ENCODE peak calls at places on chromosomes 12 and 14, in nine cellular contexts. V is Peyer's patch, I is body of pancreas, N is endothelial cell of umbilical vein, J is ovary, R is stomach, Y is A549, L is lower leg skin, C is breast epithelium. S is an unnamed sample.

GRCh38 chr12:88247241-88247643 is 105.1 kb downstream of the TMTC3 start:
- DNase-seq in V (no peak), I (no peak), N (peak), J (no peak), R (no peak), Y (peak), L (no peak), C (no peak), S (no peak)

GRCh38 chr12:69502342-69503081 is 32.3 kb downstream of the FRS2 start:
- DNase-seq in V (no peak), I (no peak), N (no peak), J (no peak), R (no peak), Y (no peak), L (no peak), C (no peak), S (no peak)

GRCh38 chr12:67957383-67957782 is 31.9 kb upstream of the IFNG-AS1 start:
- DNase-seq in V (no peak), I (no peak), N (no peak), J (no peak), R (no peak), Y (no peak), L (no peak), C (no peak), S (no peak)

GRCh38 chr12:104604070-104604994 is 147.6 kb downstream of the CHST11 start:
- DNase-seq in V (peak), I (peak), N (peak), J (peak), R (peak), Y (peak), L (peak), C (peak), S (peak)

GRCh38 chr14:87449016-87449415 is 544.0 kb downstream of the GALC start:
- DNase-seq in V (no peak), I (no peak), N (no peak), J (no peak), R (no peak), Y (no peak), L (no peak), C (no peak), S (no peak)

GRCh38 chr12:16361142-16361783 is 13.8 kb downstream of the MGST1 start:
- DNase-seq in V (no peak), I (peak), N (no peak), J (no peak), R (no peak), Y (no peak), L (no peak), C (no peak), S (no peak)

GRCh38 chr14:89616425-89617141 is 199.6 kb upstream of the FOXN3 start:
- DNase-seq in V (peak), I (no peak), N (peak), J (no peak), R (no peak), Y (no peak), L (no peak), C (no peak), S (no peak)

GRCh38 chr14:61620130-61620946 is 75.0 kb upstream of the HIF1A start:
- DNase-seq in V (no peak), I (no peak), N (peak), J (no peak), R (no peak), Y (no peak), L (no peak), C (no peak), S (no peak)

GRCh38 chr14:54782803-54783659 is 119.6 kb downstream of the GCH1 start:
- DNase-seq in V (peak), I (no peak), N (no peak), J (no peak), R (no peak), Y (no peak), L (no peak), C (no peak), S (no peak)

GRCh38 chr12:15151141-15152091 is 69.8 kb downstream of the RERG start:
- DNase-seq in V (no peak), I (peak), N (peak), J (no peak), R (no peak), Y (no peak), L (no peak), C (no peak), S (no peak)

GRCh38 chr14:31154956-31155355 is 52.6 kb downstream of the HECTD1 start:
- DNase-seq in V (no peak), I (no peak), N (no peak), J (no peak), R (no peak), Y (no peak), L (no peak), C (no peak), S (no peak)

GRCh38 chr12:98515368-98516183 is at the start of gene TMPO:
- DNase-seq in V (peak), I (peak), N (peak), J (peak), R (peak), Y (peak), L (peak), C (peak), S (peak)
- TF ChIP-seq POLR2A in V (peak), I (peak), N (peak), J (peak), R (peak), Y (peak), L (peak), C (peak), S (peak)

GRCh38 chr12:125070661-125071390 is 5.6 kb downstream of the AACS start:
- DNase-seq in V (no peak), I (no peak), N (no peak), J (no peak), R (no peak), Y (no peak), L (no peak), C (no peak), S (no peak)

GRCh38 chr12:125068391-125068790 is 3.2 kb downstream of the AACS start:
- DNase-seq in V (no peak), I (no peak), N (no peak), J (no peak), R (no peak), Y (no peak), L (no peak), C (no peak), S (no peak)

GRCh38 chr12:125071456-125071855 is 6.2 kb downstream of the AACS start:
- DNase-seq in V (no peak), I (no peak), N (no peak), J (no peak), R (no peak), Y (no peak), L (no peak), C (no peak), S (no peak)

GRCh38 chr12:125069616-125070015 is 4.4 kb downstream of the AACS start:
- DNase-seq in V (no peak), I (no peak), N (no peak), J (no peak), R (no peak), Y (no peak), L (no peak), C (no peak), S (no peak)

GRCh38 chr12:125070117-125070516 is 4.9 kb downstream of the AACS start:
- DNase-seq in V (no peak), I (no peak), N (no peak), J (no peak), R (no peak), Y (no peak), L (no peak), C (no peak), S (no peak)
- TF ChIP-seq POLR2A in V (no peak), I (no peak), N (no peak), J (no peak), R (no peak), Y (no peak), L (no peak), C (no peak), S (no peak)

DNA sequence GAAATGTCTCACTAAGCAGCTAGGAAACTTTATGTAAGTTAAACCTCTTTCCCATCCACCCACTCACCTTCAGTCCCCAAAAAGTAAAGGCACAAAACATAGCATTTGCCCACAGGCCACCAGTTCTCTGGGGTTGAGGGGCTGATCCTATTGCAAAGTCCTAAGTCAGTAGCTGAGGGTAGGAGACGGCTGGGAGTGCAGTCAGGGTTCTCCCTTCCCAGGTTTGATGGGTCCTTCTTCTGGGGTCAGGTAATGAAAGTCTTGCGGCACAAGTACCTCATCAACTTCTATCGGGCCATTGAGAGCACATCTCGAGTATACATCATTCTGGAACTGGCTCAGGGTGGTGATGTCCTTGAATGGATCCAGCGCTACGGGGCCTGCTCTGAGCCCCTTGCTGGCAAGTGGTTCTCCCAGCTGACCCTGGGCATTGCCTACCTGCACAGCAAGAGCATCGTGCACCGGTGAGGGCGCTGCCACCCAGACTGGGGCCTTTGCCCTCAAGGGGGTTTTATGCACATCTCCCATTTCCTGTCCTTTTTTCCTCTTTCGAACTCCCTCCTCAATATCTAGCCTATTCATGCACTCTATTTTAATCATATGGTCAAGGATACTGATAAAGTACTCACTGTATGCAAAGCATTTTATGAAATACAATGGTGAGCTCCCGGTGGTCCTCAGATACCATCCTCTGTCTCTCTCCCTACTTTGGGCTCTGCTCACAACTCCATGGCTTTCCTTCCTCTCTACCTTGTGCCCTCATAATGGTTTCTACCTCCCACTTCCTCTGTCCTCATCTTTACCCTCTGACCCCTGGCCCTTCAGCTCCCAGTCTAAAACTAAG is 986 bp downstream of the TSSK4 start:
- DNase-seq in V (no peak), I (no peak), N (no peak), J (no peak), R (no peak), Y (no peak), L (no peak), C (no peak), S (no peak)
- TF ChIP-seq POLR2A in V (no peak), I (no peak), N (no peak), J (no peak), R (no peak), Y (no peak), L (no peak), C (no peak), S (no peak)

GRCh38 chr12:76219806-76220205 is 128.4 kb downstream of the BBS10 start:
- DNase-seq in V (no peak), I (no peak), N (no peak), J (no peak), R (no peak), Y (no peak), L (no peak), C (no peak), S (no peak)
- TF ChIP-seq POLR2A in V (no peak), I (no peak), N (no peak), J (no peak), R (no peak), Y (no peak), L (no peak), C (no peak), S (no peak)

S was measured in suprapubic skin.